ENCODE peak calls at places on chromosomes 2 and 18, in nine cellular contexts. D, F, I, Q, U, Y, A, P and W are unnamed samples.
A peak's percentile ranks its signal among the peaks of the same experiment; 100 is the strongest.

GRCh38 chr2:91477731-91478672 is 2786.5 kb downstream of the RPIA start:
- DNase-seq in D (peak; percentile 52), F (peak; percentile 10), I (peak; percentile 11), Q (no peak), U (peak; percentile 51), Y (no peak), A (no peak), P (no peak), W (peak; percentile 27)

GRCh38 chr2:33131108-33131507 is 184.4 kb downstream of the LTBP1 start:
- DNase-seq in D (no peak), F (no peak), I (peak; percentile 69), Q (no peak), U (no peak), Y (no peak), A (peak; percentile 66), P (no peak), W (no peak)

GRCh38 chr2:158815166-158815565 is 20.0 kb downstream of the DAPL1 start:
- DNase-seq in D (no peak), F (no peak), I (no peak), Q (no peak), U (no peak), Y (no peak), A (no peak), P (no peak), W (no peak)

GRCh38 chr2:230864605-230865323 is at the start of gene ITM2C:
- DNase-seq in D (no peak), F (peak; percentile 28), I (peak; percentile 79), Q (peak; percentile 13), U (peak; percentile 84), Y (no peak), A (peak; percentile 62), P (no peak), W (peak; percentile 60)

GRCh38 chr2:202790676-202791075 is 80.9 kb downstream of the ICA1L start:
- DNase-seq in D (no peak), F (no peak), I (peak; percentile 30), Q (no peak), U (no peak), Y (no peak), A (peak; percentile 13), P (no peak), W (no peak)

GRCh38 chr18:9796933-9797549 is 88.7 kb upstream of the TXNDC2 start:
- DNase-seq in D (no peak), F (no peak), I (no peak), Q (no peak), U (no peak), Y (no peak), A (no peak), P (no peak), W (peak; percentile 85)

GRCh38 chr2:141021109-141021508 is 1109.7 kb downstream of the LRP1B start:
- DNase-seq in D (no peak), F (no peak), I (peak; percentile 81), Q (no peak), U (no peak), Y (peak; percentile 59), A (peak; percentile 78), P (no peak), W (no peak)

GRCh38 chr2:149100739-149101699 is 62.5 kb downstream of the LYPD6B start:
- DNase-seq in D (no peak), F (no peak), I (no peak), Q (no peak), U (no peak), Y (no peak), A (no peak), P (no peak), W (no peak)

GRCh38 chr2:9681427-9681817 is 50.6 kb upstream of the YWHAQ start:
- DNase-seq in D (no peak), F (no peak), I (no peak), Q (peak; percentile 74), U (no peak), Y (no peak), A (no peak), P (peak; percentile 15), W (no peak)

GRCh38 chr18:57629399-57629798 is 7.8 kb upstream of the NARS1 start:
- DNase-seq in D (no peak), F (no peak), I (no peak), Q (no peak), U (no peak), Y (no peak), A (no peak), P (no peak), W (no peak)

GRCh38 chr2:156322103-156322671 is 10.3 kb downstream of the NR4A2 start:
- DNase-seq in D (no peak), F (no peak), I (peak; percentile 4), Q (no peak), U (no peak), Y (no peak), A (no peak), P (no peak), W (no peak)

GRCh38 chr2:10410001-10410671 is 38.0 kb downstream of the ODC1 start:
- DNase-seq in D (no peak), F (peak; percentile 75), I (no peak), Q (peak; percentile 76), U (no peak), Y (no peak), A (no peak), P (no peak), W (no peak)

GRCh38 chr2:113173563-113174368 is at the start of gene PSD4:
- DNase-seq in D (peak; percentile 37), F (no peak), I (no peak), Q (peak; percentile 97), U (no peak), Y (no peak), A (no peak), P (no peak), W (peak; percentile 61)

GRCh38 chr2:45647986-45648520 is 3.4 kb upstream of the PRKCE start:
- DNase-seq in D (no peak), F (no peak), I (no peak), Q (no peak), U (no peak), Y (no peak), A (no peak), P (no peak), W (no peak)

GRCh38 chr18:47075098-47075883 is 39.9 kb upstream of the ELOA2 start:
- DNase-seq in D (no peak), F (no peak), I (peak; percentile 36), Q (no peak), U (peak; percentile 49), Y (peak; percentile 5), A (no peak), P (no peak), W (no peak)

GRCh38 chr2:157404363-157404762 is 39.5 kb downstream of the CYTIP start:
- DNase-seq in D (no peak), F (no peak), I (no peak), Q (peak; percentile 15), U (no peak), Y (no peak), A (no peak), P (no peak), W (peak; percentile 3)

GRCh38 chr2:177667626-177668025 is 275.1 kb downstream of the AGPS start:
- DNase-seq in D (no peak), F (no peak), I (peak; percentile 14), Q (no peak), U (no peak), Y (no peak), A (peak; percentile 1), P (no peak), W (no peak)

GRCh38 chr18:75047240-75047639 is 161.7 kb downstream of the PTGR3 start:
- DNase-seq in D (no peak), F (no peak), I (no peak), Q (no peak), U (no peak), Y (no peak), A (no peak), P (no peak), W (no peak)

GRCh38 chr2:187553908-187554703 is at the start of gene TFPI:
- DNase-seq in D (no peak), F (no peak), I (peak; percentile 82), Q (peak; percentile 67), U (no peak), Y (peak; percentile 73), A (peak; percentile 78), P (peak; percentile 73), W (peak; percentile 13)

GRCh38 chr18:55116855-55117254 is 157.6 kb upstream of the CCDC68 start:
- DNase-seq in D (no peak), F (no peak), I (peak; percentile 68), Q (no peak), U (no peak), Y (no peak), A (no peak), P (no peak), W (no peak)

GRCh38 chr2:61566566-61566965 is 28.4 kb upstream of the XPO1 start:
- DNase-seq in D (no peak), F (no peak), I (no peak), Q (no peak), U (no peak), Y (no peak), A (no peak), P (no peak), W (no peak)

GRCh38 chr2:88671786-88672427 is 19.6 kb upstream of the RPIA start:
- DNase-seq in D (no peak), F (peak; percentile 74), I (peak; percentile 70), Q (peak; percentile 64), U (no peak), Y (no peak), A (peak; percentile 70), P (no peak), W (no peak)

GRCh38 chr2:71801969-71802368 is 345.7 kb downstream of the CYP26B1 start:
- DNase-seq in D (no peak), F (peak; percentile 82), I (peak; percentile 70), Q (peak; percentile 18), U (peak; percentile 73), Y (peak; percentile 51), A (peak; percentile 25), P (peak; percentile 13), W (peak; percentile 19)

GRCh38 chr2:223590964-223591363 is 11.2 kb downstream of the SCG2 start:
- DNase-seq in D (no peak), F (no peak), I (peak; percentile 76), Q (no peak), U (no peak), Y (peak; percentile 41), A (peak; percentile 92), P (no peak), W (no peak)

GRCh38 chr2:229728360-229728759 is 14.0 kb upstream of the DNER start:
- DNase-seq in D (no peak), F (no peak), I (peak; percentile 35), Q (no peak), U (no peak), Y (no peak), A (peak; percentile 3), P (no peak), W (no peak)

GRCh38 chr18:65093341-65093740 is 657.5 kb upstream of the CDH7 start:
- DNase-seq in D (no peak), F (no peak), I (no peak), Q (no peak), U (no peak), Y (no peak), A (no peak), P (no peak), W (no peak)

GRCh38 chr18:3528251-3528650 is 78.3 kb downstream of the TGIF1 start:
- DNase-seq in D (no peak), F (no peak), I (no peak), Q (no peak), U (no peak), Y (no peak), A (no peak), P (no peak), W (peak; percentile 21)

GRCh38 chr2:36476411-36476810 is 120.8 kb downstream of the CRIM1 start:
- DNase-seq in D (no peak), F (no peak), I (peak; percentile 76), Q (no peak), U (no peak), Y (no peak), A (no peak), P (no peak), W (no peak)

GRCh38 chr2:225090746-225091145 is 48.5 kb upstream of the DOCK10 start:
- DNase-seq in D (no peak), F (no peak), I (peak; percentile 51), Q (no peak), U (no peak), Y (no peak), A (peak; percentile 65), P (no peak), W (no peak)

GRCh38 chr2:119059287-119059686 is 99.3 kb downstream of the C1QL2 start:
- DNase-seq in D (no peak), F (no peak), I (no peak), Q (no peak), U (no peak), Y (no peak), A (no peak), P (no peak), W (no peak)

GRCh38 chr18:46705521-46705920 is 48.5 kb upstream of the LOXHD1 start:
- DNase-seq in D (no peak), F (no peak), I (no peak), Q (no peak), U (peak; percentile 63), Y (no peak), A (no peak), P (no peak), W (no peak)